ENCODE peak calls at places on chromosome 17, in ten cellular contexts. L is fibroblast of mammary gland; G is naive thymus-derived CD4-positive, alpha-beta T cell; H is sigmoid colon; O is transverse colon; I is lower leg skin; M is astrocyte of the cerebellum; T is lung; S is HFF-Myc; N is neural progenitor cell. P is an unnamed sample.

GRCh38 chr17:46979023-46979870 is at the start of gene RPRML:
- DNase-seq in T (no peak), N (peak; percentile 77), I (no peak), L (peak; percentile 6), H (no peak), S (no peak), G (no peak), O (peak; percentile 27), M (no peak), P (peak; percentile 15)

GRCh38 chr17:1289695-1290094 is 10.2 kb downstream of the TRARG1 start:
- DNase-seq in L (no peak), N (no peak), M (no peak), H (no peak), G (no peak), I (no peak), S (no peak), O (no peak), T (no peak), P (no peak)

GRCh38 chr17:57342141-57342540 is 85.8 kb downstream of the MSI2 start:
- DNase-seq in L (no peak), T (no peak), M (peak; percentile 16), I (no peak), H (no peak), S (no peak), N (no peak), O (no peak), G (no peak), P (no peak)

GRCh38 chr17:10649602-10650001 is 7.5 kb downstream of the MYH3 start:
- DNase-seq in O (no peak), T (no peak), G (no peak), H (no peak), I (no peak), N (no peak), S (no peak), M (no peak), L (no peak), P (no peak)

GRCh38 chr17:2192367-2193028 is 111.1 kb downstream of the SMG6 start:
- DNase-seq in L (peak; percentile 98), I (no peak), N (no peak), H (no peak), O (peak; percentile 19), T (no peak), M (peak; percentile 94), S (peak; percentile 98), G (peak; percentile 28), P (peak; percentile 88)

GRCh38 chr17:67105213-67105612 is 60.9 kb downstream of the CACNG1 start:
- DNase-seq in I (no peak), L (peak; percentile 81), N (no peak), T (no peak), O (no peak), S (no peak), M (no peak), H (no peak), G (no peak), P (peak; percentile 60)

GRCh38 chr17:50059256-50059655 is 3.3 kb downstream of the ITGA3 start:
- DNase-seq in S (no peak), N (no peak), L (no peak), M (no peak), G (no peak), H (no peak), I (no peak), T (no peak), O (no peak), P (peak; percentile 46)

GRCh38 chr17:49055181-49055927 is 58.2 kb downstream of the IGF2BP1 start:
- DNase-seq in O (no peak), T (no peak), H (no peak), M (no peak), I (no peak), G (no peak), S (no peak), L (no peak), N (no peak), P (no peak)

GRCh38 chr17:81831957-81832607 is 1.0 kb downstream of the MCRIP1 start:
- DNase-seq in O (no peak), M (no peak), H (no peak), L (peak; percentile 73), G (peak; percentile 39), S (no peak), I (no peak), T (no peak), N (no peak), P (peak; percentile 63)

GRCh38 chr17:81833160-81833920 is at the start of gene MCRIP1:
- DNase-seq in S (peak; percentile 60), G (peak; percentile 93), O (peak; percentile 97), T (peak; percentile 94), N (peak; percentile 99), I (peak; percentile 99), M (peak; percentile 77), L (peak; percentile 87), H (peak; percentile 98), P (peak; percentile 95)

GRCh38 chr17:81832608-81833159 is 407 bp downstream of the MCRIP1 start:
- DNase-seq in O (no peak), M (no peak), S (no peak), G (peak; percentile 42), H (no peak), I (no peak), T (no peak), N (no peak), L (peak; percentile 21), P (peak; percentile 21)

GRCh38 chr17:81829858-81830257 is 3.2 kb downstream of the MCRIP1 start:
- DNase-seq in H (no peak), S (no peak), G (no peak), N (no peak), T (no peak), L (no peak), M (no peak), I (no peak), O (no peak), P (no peak)

GRCh38 chr17:81831563-81831956 is 1.5 kb downstream of the MCRIP1 start:
- DNase-seq in O (no peak), G (no peak), T (no peak), M (no peak), L (no peak), I (no peak), H (no peak), N (no peak), S (no peak), P (no peak)
- H3K4me3 ChIP-seq in O (no peak overlapping the region), G (no peak overlapping the region), T (no peak overlapping the region), M (peak overlapping the region; percentile 77), L (peak overlapping the region; percentile 71), I (no peak overlapping the region), H (peak overlapping the region; percentile 91), N (no peak overlapping the region), S (peak overlapping the region; percentile 68), P (no peak overlapping the region)

DNA sequence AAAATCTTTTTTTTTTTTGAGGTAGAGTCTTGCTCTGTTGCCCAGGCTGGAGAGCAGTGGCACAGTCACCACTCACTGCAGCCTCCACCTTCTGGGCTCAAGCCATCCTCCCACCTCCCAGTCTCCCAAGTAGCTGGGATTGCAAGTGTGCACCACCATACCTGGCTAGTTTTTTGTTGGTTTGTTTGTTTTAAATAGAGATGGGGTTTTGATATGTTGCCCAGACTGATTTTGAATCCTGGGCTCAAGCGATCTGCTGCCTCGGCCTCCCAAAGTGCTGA is 2.0 kb downstream of the LRRC37B start:
- DNase-seq in O (no peak), L (no peak), G (no peak), N (no peak), I (no peak), S (no peak), T (no peak), M (no peak), H (no peak), P (no peak)
- H3K4me3 ChIP-seq in O (peak overlapping the region; percentile 79), L (no peak overlapping the region), G (peak overlapping the region; percentile 97), N (peak overlapping the region; percentile 96), I (no peak overlapping the region), S (peak overlapping the region; percentile 81), T (no peak overlapping the region), M (peak overlapping the region; percentile 91), H (peak overlapping the region; percentile 92), P (peak overlapping the region; percentile 63)

DNA sequence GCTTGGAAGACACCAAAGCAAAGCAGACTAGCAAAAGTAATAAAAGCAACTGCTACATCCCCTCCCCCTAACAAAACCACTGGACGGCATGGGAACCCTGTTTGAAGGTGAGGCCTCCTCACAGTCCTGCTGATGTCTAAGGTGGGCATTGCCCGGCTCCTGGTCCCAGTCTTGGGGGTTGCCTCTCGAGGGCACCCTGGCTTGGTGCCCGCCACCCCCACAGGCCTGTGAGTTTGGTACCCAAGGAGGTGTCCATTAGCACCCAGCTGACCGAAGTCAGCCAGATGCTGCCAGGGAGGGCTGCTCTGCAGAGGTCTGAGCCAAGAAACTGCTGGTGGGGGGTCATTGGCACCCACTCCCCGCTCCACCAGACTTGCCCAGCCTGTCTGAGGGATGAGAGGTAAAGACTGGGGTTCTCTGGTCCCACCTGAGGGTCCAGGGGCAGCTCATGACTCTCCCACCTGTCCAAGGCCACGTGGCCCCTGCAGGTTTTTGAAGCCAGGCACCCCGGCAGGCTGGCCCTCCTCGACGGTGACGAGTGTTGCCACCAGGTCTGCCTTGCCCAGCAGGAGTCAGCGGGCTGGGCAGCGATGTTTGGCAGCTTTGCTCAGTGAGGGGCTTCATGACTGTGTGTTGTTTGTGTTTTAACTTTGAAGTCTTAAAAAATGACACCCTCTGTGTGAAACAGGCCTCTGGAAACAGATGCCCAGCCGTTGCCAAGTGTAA is 18.5 kb downstream of the LRRC75A start:
- DNase-seq in N (no peak), O (no peak), M (no peak), G (no peak), S (no peak), I (no peak), T (no peak), H (no peak), L (no peak), P (no peak)
- H3K4me3 ChIP-seq in N (no peak overlapping the region), O (no peak overlapping the region), M (no peak overlapping the region), G (no peak overlapping the region), S (no peak overlapping the region), I (no peak overlapping the region), T (no peak overlapping the region), H (no peak overlapping the region), L (no peak overlapping the region), P (no peak overlapping the region)

GRCh38 chr17:77280304-77280910 is 139.6 kb downstream of the SEC14L1 start:
- DNase-seq in H (no peak), O (peak; percentile 65), T (no peak), N (no peak), S (no peak), L (peak; percentile 80), I (no peak), G (no peak), M (no peak), P (peak; percentile 94)

GRCh38 chr17:77281024-77281903 is 140.5 kb downstream of the SEC14L1 start:
- DNase-seq in O (peak; percentile 73), N (peak; percentile 88), S (no peak), T (peak; percentile 52), I (no peak), M (no peak), G (peak; percentile 77), H (peak; percentile 76), L (no peak), P (peak; percentile 81)

GRCh38 chr17:77282524-77283515 is 142.1 kb downstream of the SEC14L1 start:
- DNase-seq in O (peak; percentile 66), L (peak; percentile 58), H (peak; percentile 63), N (peak; percentile 46), M (no peak), I (no peak), T (peak; percentile 60), S (no peak), G (no peak), P (no peak)

GRCh38 chr17:77284023-77284617 is 143.4 kb downstream of the SEC14L1 start:
- DNase-seq in H (no peak), S (no peak), N (no peak), O (no peak), I (no peak), T (no peak), L (no peak), G (no peak), M (no peak), P (no peak)

DNA sequence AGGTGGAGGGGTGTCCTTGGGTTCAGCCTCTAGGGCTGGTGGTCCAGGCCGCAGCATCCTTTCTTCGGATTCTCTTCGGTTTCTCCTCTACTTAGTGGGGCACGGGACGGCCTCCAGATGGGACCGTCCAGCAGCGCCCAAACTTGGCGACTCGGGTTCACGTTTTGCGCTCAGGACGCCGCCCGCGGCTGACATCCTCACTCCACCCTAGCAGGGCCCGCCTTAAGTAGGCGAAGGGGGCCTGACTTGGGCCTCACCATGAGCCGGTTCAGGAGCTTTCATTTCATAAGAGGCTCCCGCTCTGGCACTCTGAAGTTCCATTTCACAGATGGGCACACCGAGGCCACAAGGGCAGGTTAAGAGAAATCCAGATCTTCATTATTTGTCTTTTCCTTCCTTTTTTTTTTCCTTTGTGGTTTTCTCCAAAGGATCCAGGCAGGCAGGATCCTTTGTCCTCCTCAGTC is 141.2 kb downstream of the SEC14L1 start:
- DNase-seq in O (peak; percentile 72), H (no peak), S (no peak), I (no peak), G (no peak), M (no peak), N (peak; percentile 60), L (no peak), T (no peak), P (peak; percentile 60)
- H3K4me3 ChIP-seq in O (peak overlapping the region; percentile 68), H (peak overlapping the region; percentile 58), S (peak overlapping the region; percentile 42), I (peak overlapping the region; percentile 53), G (peak overlapping the region; percentile 54), M (peak overlapping the region; percentile 50), N (peak overlapping the region; percentile 72), L (peak overlapping the region; percentile 25), T (peak overlapping the region; percentile 32), P (peak overlapping the region; percentile 80)

P was measured in epithelial cell of esophagus.